ENCODE peak calls at places on chromosome 13, in five cellular contexts. One of them, this sample, is unnamed.

GRCh38 chr13:79646880-79647279 is 165.9 kb downstream of the NDFIP2 start:
- DNase-seq in upper lobe of right lung: no peak
- DNase-seq in right atrium auricular region: no peak
- DNase-seq in tibial artery: no peak
- DNase-seq in breast epithelium: no peak
- DNase-seq in this sample: no peak

GRCh38 chr13:113604186-113604585 is 19.6 kb downstream of the TFDP1 start:
- DNase-seq in upper lobe of right lung: no peak
- DNase-seq in right atrium auricular region: no peak
- DNase-seq in tibial artery: no peak
- DNase-seq in breast epithelium: no peak
- DNase-seq in this sample: no peak

GRCh38 chr13:77511552-77511951 is 24.0 kb upstream of the SCEL start:
- DNase-seq in upper lobe of right lung: no peak
- DNase-seq in right atrium auricular region: no peak
- DNase-seq in tibial artery: no peak
- DNase-seq in breast epithelium: no peak
- DNase-seq in this sample: no peak

GRCh38 chr13:43558312-43558711 is 228.5 kb downstream of the ENOX1 start:
- DNase-seq in upper lobe of right lung: no peak
- DNase-seq in right atrium auricular region: no peak
- DNase-seq in tibial artery: no peak
- DNase-seq in breast epithelium: no peak
- DNase-seq in this sample: no peak

GRCh38 chr13:113562085-113562749 is 22.3 kb upstream of the TFDP1 start:
- DNase-seq in upper lobe of right lung: peak
- DNase-seq in right atrium auricular region: peak
- DNase-seq in tibial artery: peak
- DNase-seq in breast epithelium: peak
- DNase-seq in this sample: peak

GRCh38 chr13:24328145-24328544 is 18.8 kb downstream of the C1QTNF9 start:
- DNase-seq in upper lobe of right lung: no peak
- DNase-seq in right atrium auricular region: no peak
- DNase-seq in tibial artery: no peak
- DNase-seq in breast epithelium: no peak
- DNase-seq in this sample: no peak

GRCh38 chr13:113275387-113275786 is 21.7 kb upstream of the LAMP1 start:
- DNase-seq in upper lobe of right lung: no peak
- DNase-seq in right atrium auricular region: no peak
- DNase-seq in tibial artery: no peak
- DNase-seq in breast epithelium: no peak
- DNase-seq in this sample: no peak

GRCh38 chr13:35857769-35858168 is 273.4 kb downstream of the DCLK1 start:
- DNase-seq in upper lobe of right lung: no peak
- DNase-seq in right atrium auricular region: no peak
- DNase-seq in tibial artery: no peak
- DNase-seq in breast epithelium: no peak
- DNase-seq in this sample: no peak

GRCh38 chr13:94548382-94549240 is 47.3 kb downstream of the TGDS start:
- DNase-seq in upper lobe of right lung: peak
- DNase-seq in right atrium auricular region: peak
- DNase-seq in tibial artery: peak
- DNase-seq in breast epithelium: no peak
- DNase-seq in this sample: peak

GRCh38 chr13:24679686-24680085 is 522 bp upstream of the ATP12A start:
- DNase-seq in upper lobe of right lung: no peak
- DNase-seq in right atrium auricular region: no peak
- DNase-seq in tibial artery: no peak
- DNase-seq in breast epithelium: no peak
- DNase-seq in this sample: no peak

GRCh38 chr13:52879950-52880650 is 31.7 kb upstream of the PCDH8 start:
- DNase-seq in upper lobe of right lung: no peak
- DNase-seq in right atrium auricular region: no peak
- DNase-seq in tibial artery: no peak
- DNase-seq in breast epithelium: no peak
- DNase-seq in this sample: no peak

GRCh38 chr13:48412881-48413351 is at the start of gene LPAR6:
- DNase-seq in upper lobe of right lung: no peak
- DNase-seq in right atrium auricular region: no peak
- DNase-seq in tibial artery: no peak
- DNase-seq in breast epithelium: no peak
- DNase-seq in this sample: no peak

GRCh38 chr13:67844544-67844943 is 614.4 kb upstream of the PCDH9 start:
- DNase-seq in upper lobe of right lung: no peak
- DNase-seq in right atrium auricular region: no peak
- DNase-seq in tibial artery: no peak
- DNase-seq in breast epithelium: no peak
- DNase-seq in this sample: no peak

GRCh38 chr13:42696191-42696590 is 85.2 kb upstream of the FAM216B start:
- DNase-seq in upper lobe of right lung: no peak
- DNase-seq in right atrium auricular region: no peak
- DNase-seq in tibial artery: no peak
- DNase-seq in breast epithelium: no peak
- DNase-seq in this sample: no peak

GRCh38 chr13:21033866-21034601 is 27.4 kb downstream of the LATS2 start:
- DNase-seq in upper lobe of right lung: no peak
- DNase-seq in right atrium auricular region: peak
- DNase-seq in tibial artery: no peak
- DNase-seq in breast epithelium: no peak
- DNase-seq in this sample: no peak

GRCh38 chr13:76890036-76890435 is 3.8 kb upstream of the KCTD12 start:
- DNase-seq in upper lobe of right lung: no peak
- DNase-seq in right atrium auricular region: no peak
- DNase-seq in tibial artery: no peak
- DNase-seq in breast epithelium: no peak
- DNase-seq in this sample: no peak

GRCh38 chr13:22061371-22061805 is 390.5 kb downstream of the FGF9 start:
- DNase-seq in upper lobe of right lung: no peak
- DNase-seq in right atrium auricular region: no peak
- DNase-seq in tibial artery: no peak
- DNase-seq in breast epithelium: no peak
- DNase-seq in this sample: no peak

GRCh38 chr13:38308736-38309135 is 40.9 kb upstream of the UFM1 start:
- DNase-seq in upper lobe of right lung: no peak
- DNase-seq in right atrium auricular region: no peak
- DNase-seq in tibial artery: no peak
- DNase-seq in breast epithelium: no peak
- DNase-seq in this sample: no peak

GRCh38 chr13:30846311-30846710 is 59.8 kb upstream of the MEDAG start:
- DNase-seq in upper lobe of right lung: no peak
- DNase-seq in right atrium auricular region: no peak
- DNase-seq in tibial artery: no peak
- DNase-seq in breast epithelium: no peak
- DNase-seq in this sample: no peak

GRCh38 chr13:85529216-85529590 is 270.0 kb downstream of the SLITRK6 start:
- DNase-seq in upper lobe of right lung: no peak
- DNase-seq in right atrium auricular region: no peak
- DNase-seq in tibial artery: no peak
- DNase-seq in breast epithelium: no peak
- DNase-seq in this sample: no peak

GRCh38 chr13:21638319-21639282 is 32.3 kb upstream of the FGF9 start:
- DNase-seq in upper lobe of right lung: no peak
- DNase-seq in right atrium auricular region: no peak
- DNase-seq in tibial artery: no peak
- DNase-seq in breast epithelium: no peak
- DNase-seq in this sample: no peak

GRCh38 chr13:112623051-112623711 is 35.2 kb upstream of the TUBGCP3 start:
- DNase-seq in upper lobe of right lung: no peak
- DNase-seq in right atrium auricular region: no peak
- DNase-seq in tibial artery: no peak
- DNase-seq in breast epithelium: no peak
- DNase-seq in this sample: no peak

GRCh38 chr13:95710313-95710712 is 33.4 kb downstream of the DNAJC3 start:
- DNase-seq in upper lobe of right lung: no peak
- DNase-seq in right atrium auricular region: no peak
- DNase-seq in tibial artery: no peak
- DNase-seq in breast epithelium: no peak
- DNase-seq in this sample: no peak

GRCh38 chr13:22061806-22062391 is 391.0 kb downstream of the FGF9 start:
- DNase-seq in upper lobe of right lung: no peak
- DNase-seq in right atrium auricular region: no peak
- DNase-seq in tibial artery: no peak
- DNase-seq in breast epithelium: no peak
- DNase-seq in this sample: no peak

GRCh38 chr13:25971499-25972145 is 80.2 kb downstream of the SHISA2 start:
- DNase-seq in upper lobe of right lung: no peak
- DNase-seq in right atrium auricular region: no peak
- DNase-seq in tibial artery: no peak
- DNase-seq in breast epithelium: no peak
- DNase-seq in this sample: no peak

GRCh38 chr13:32902898-32903297 is 113.3 kb upstream of the KL start:
- DNase-seq in upper lobe of right lung: no peak
- DNase-seq in right atrium auricular region: peak
- DNase-seq in tibial artery: peak
- DNase-seq in breast epithelium: no peak
- DNase-seq in this sample: peak

GRCh38 chr13:60226507-60226906 is 62.8 kb upstream of the DIAPH3 start:
- DNase-seq in upper lobe of right lung: no peak
- DNase-seq in right atrium auricular region: no peak
- DNase-seq in tibial artery: no peak
- DNase-seq in breast epithelium: no peak
- DNase-seq in this sample: no peak

GRCh38 chr13:32426981-32427851 is 714 bp downstream of the N4BP2L1 start:
- DNase-seq in upper lobe of right lung: peak
- DNase-seq in right atrium auricular region: no peak
- DNase-seq in tibial artery: peak
- DNase-seq in breast epithelium: peak
- DNase-seq in this sample: peak

GRCh38 chr13:40483601-40484000 is 182.8 kb downstream of the FOXO1 start:
- DNase-seq in upper lobe of right lung: no peak
- DNase-seq in right atrium auricular region: no peak
- DNase-seq in tibial artery: no peak
- DNase-seq in breast epithelium: no peak
- DNase-seq in this sample: peak

GRCh38 chr13:44050450-44051063 is 170.9 kb downstream of the LACC1 start:
- DNase-seq in upper lobe of right lung: no peak
- DNase-seq in right atrium auricular region: no peak
- DNase-seq in tibial artery: no peak
- DNase-seq in breast epithelium: no peak
- DNase-seq in this sample: no peak

GRCh38 chr13:101291216-101291615 is 125.1 kb downstream of the NALCN start:
- DNase-seq in upper lobe of right lung: no peak
- DNase-seq in right atrium auricular region: no peak
- DNase-seq in tibial artery: no peak
- DNase-seq in breast epithelium: no peak
- DNase-seq in this sample: no peak

GRCh38 chr13:104114111-104114510 is 1047.9 kb upstream of the SLC10A2 start:
- DNase-seq in upper lobe of right lung: no peak
- DNase-seq in right atrium auricular region: no peak
- DNase-seq in tibial artery: no peak
- DNase-seq in breast epithelium: no peak
- DNase-seq in this sample: no peak

GRCh38 chr13:112684444-112684843 is 5.4 kb upstream of the ATP11A start:
- DNase-seq in upper lobe of right lung: peak
- DNase-seq in right atrium auricular region: peak
- DNase-seq in tibial artery: no peak
- DNase-seq in breast epithelium: peak
- DNase-seq in this sample: no peak

GRCh38 chr13:77523834-77524728 is 11.4 kb upstream of the SCEL start:
- DNase-seq in upper lobe of right lung: no peak
- DNase-seq in right atrium auricular region: no peak
- DNase-seq in tibial artery: no peak
- DNase-seq in breast epithelium: no peak
- DNase-seq in this sample: no peak

DNA sequence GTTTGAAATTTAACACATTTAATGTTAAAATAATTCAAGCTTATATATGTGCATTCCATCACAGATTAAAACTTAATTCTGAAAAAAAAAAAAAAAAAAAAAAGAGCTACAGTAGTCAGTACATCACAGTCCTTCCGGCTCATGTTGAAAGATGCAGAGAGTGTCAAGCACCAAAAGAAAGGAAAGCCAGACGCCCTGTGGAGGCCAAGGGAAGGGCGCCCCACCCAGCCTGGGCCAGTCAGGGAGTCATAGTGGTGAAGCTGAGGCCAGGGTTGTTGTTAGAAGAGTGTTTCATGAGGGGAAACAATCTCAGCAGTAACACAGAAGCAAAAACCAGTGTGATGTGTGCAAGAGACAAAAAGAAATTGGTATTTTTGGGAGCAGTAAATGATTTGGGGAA is 375.3 kb downstream of the MTUS2 start:
- DNase-seq in upper lobe of right lung: no peak
- DNase-seq in right atrium auricular region: no peak
- DNase-seq in tibial artery: no peak
- DNase-seq in breast epithelium: no peak
- DNase-seq in this sample: no peak
- TF ChIP-seq CTCF in upper lobe of right lung: no peak
- TF ChIP-seq CTCF in right atrium auricular region: no peak
- TF ChIP-seq CTCF in tibial artery: no peak
- TF ChIP-seq CTCF in breast epithelium: no peak
- TF ChIP-seq CTCF in this sample: no peak

DNA sequence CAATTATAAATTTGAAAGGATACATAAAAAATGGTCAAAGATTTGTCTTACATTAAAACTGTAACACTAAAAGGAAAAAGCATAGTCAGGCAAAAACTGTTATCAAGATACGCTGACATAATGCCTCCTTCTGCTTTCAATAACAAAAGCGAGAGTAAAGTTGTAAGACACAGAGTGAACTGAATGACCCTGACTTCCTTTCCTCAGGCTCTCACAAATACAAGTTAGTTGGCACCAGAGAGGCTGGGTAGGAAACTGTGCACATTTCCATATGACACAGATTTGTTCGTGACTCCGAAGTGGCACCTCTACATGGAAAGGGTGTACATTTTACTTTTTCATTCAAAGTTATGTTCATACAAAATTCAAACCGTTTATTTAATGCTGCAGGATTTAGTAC is 15.4 kb downstream of the FGF14 start:
- DNase-seq in upper lobe of right lung: no peak
- DNase-seq in right atrium auricular region: no peak
- DNase-seq in tibial artery: no peak
- DNase-seq in breast epithelium: no peak
- DNase-seq in this sample: no peak
- H3K27ac ChIP-seq in upper lobe of right lung: no peak
- H3K27ac ChIP-seq in right atrium auricular region: no peak
- H3K27ac ChIP-seq in tibial artery: no peak
- H3K27ac ChIP-seq in breast epithelium: no peak
- H3K27ac ChIP-seq in this sample: no peak

GRCh38 chr13:91162180-91162579 is 185.3 kb upstream of the MIR17HG start:
- DNase-seq in upper lobe of right lung: no peak
- DNase-seq in right atrium auricular region: no peak
- DNase-seq in tibial artery: no peak
- DNase-seq in breast epithelium: no peak
- DNase-seq in this sample: no peak
- TF ChIP-seq CTCF in upper lobe of right lung: no peak
- TF ChIP-seq CTCF in right atrium auricular region: no peak
- TF ChIP-seq CTCF in tibial artery: no peak
- TF ChIP-seq CTCF in breast epithelium: no peak
- TF ChIP-seq CTCF in this sample: no peak

DNA sequence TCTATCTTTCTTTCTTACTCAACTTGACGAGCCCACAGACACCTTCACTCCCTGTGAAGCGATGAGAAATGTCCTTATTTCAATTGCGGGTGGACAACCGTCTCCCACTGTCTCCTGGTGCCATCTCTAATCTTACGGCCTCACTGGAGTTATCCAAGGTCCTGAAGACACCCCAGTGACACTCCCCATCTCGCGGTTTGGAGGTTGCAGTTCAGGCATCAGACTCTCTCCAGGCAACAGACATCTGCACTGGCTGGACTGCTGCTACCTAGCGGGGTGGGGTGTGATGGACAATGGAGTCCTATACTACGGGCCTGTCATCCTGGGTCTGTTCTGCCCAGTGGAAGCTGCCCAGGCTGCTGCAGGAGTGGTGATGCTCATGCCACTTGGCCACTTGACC is 18.3 kb upstream of the IRS2 start:
- DNase-seq in upper lobe of right lung: no peak
- DNase-seq in right atrium auricular region: no peak
- DNase-seq in tibial artery: no peak
- DNase-seq in breast epithelium: no peak
- DNase-seq in this sample: no peak
- H3K27ac ChIP-seq in upper lobe of right lung: no peak
- H3K27ac ChIP-seq in right atrium auricular region: no peak
- H3K27ac ChIP-seq in tibial artery: no peak
- H3K27ac ChIP-seq in breast epithelium: no peak
- H3K27ac ChIP-seq in this sample: no peak

This sample was measured in heart left ventricle.